ENCODE peak calls at places on chromosomes 6 and 20, in four cellular contexts. R is SJSA1, U is aorta, H is IMR-90. G is an unnamed sample. For H3K27me3, the result is how much of the 10 kb centered on the place peaks cover.

GRCh38 chr6:8082572-8082953 is 18.4 kb upstream of the BLOC1S5 start:
- DNase-seq in R (no peak), U (no peak), H (no peak), G (no peak)

GRCh38 chr20:44041001-44041400 is 126.3 kb downstream of the TOX2 start:
- DNase-seq in R (no peak), U (peak), H (no peak), G (no peak)

GRCh38 chr6:4714961-4715501 is 61.2 kb upstream of the CDYL start:
- DNase-seq in R (no peak), U (no peak), H (no peak), G (no peak)

GRCh38 chr6:165794179-165794601 is 131.1 kb upstream of the PDE10A start:
- DNase-seq in R (no peak), U (no peak), H (no peak), G (no peak)

GRCh38 chr20:41697861-41698559 is 79.8 kb upstream of the CHD6 start:
- DNase-seq in R (peak), U (no peak), H (peak), G (no peak)

GRCh38 chr6:52994031-52994788 is 874 bp downstream of the GSTA4 start:
- DNase-seq in R (peak), U (no peak), H (peak), G (peak)

GRCh38 chr6:144528605-144529425 is 243.7 kb downstream of the UTRN start:
- DNase-seq in R (no peak), U (no peak), H (peak), G (no peak)

GRCh38 chr6:26217714-26218075 is 130.5 kb downstream of the HFE start:
- DNase-seq in R (peak), U (no peak), H (no peak), G (no peak)

GRCh38 chr6:77740380-77740779 is 87.5 kb downstream of the MEI4 start:
- DNase-seq in R (no peak), U (no peak), H (peak), G (no peak)

GRCh38 chr20:50186151-50186885 is 4.3 kb upstream of the CEBPB start:
- DNase-seq in R (peak), U (peak), H (peak), G (peak)

DNA sequence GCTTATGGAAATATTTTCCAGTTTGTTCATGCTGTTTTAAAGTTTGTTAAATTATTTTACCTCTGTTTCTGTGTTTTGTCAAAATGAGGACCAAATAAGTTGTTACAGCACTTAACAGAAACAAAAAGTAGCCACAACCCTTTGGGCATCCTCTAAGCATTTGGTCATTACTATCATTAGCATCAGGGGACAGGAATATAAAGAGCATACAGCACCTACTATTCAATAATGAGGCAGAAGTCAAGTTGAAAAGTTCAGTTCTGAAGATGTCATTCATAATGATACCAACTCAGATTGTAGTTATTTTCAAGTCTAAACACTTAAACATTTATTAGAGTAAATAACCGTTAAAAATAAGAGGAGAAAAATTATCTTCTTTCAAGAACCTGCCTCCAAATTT is 862.3 kb upstream of the FLRT3 start:
- DNase-seq in R (no peak), U (no peak), H (no peak), G (no peak)
- H3K4me3 ChIP-seq in R (no peak), U (no peak), H (no peak), G (no peak)

GRCh38 chr6:41409489-41409888 is 74.1 kb downstream of the NCR2 start:
- DNase-seq in R (no peak), U (no peak), H (no peak), G (no peak)
- H3K27me3 ChIP-seq in R (under half), U (under half), H (under half), G (under half)

GRCh38 chr20:23637282-23638221 is at the start of gene CST3:
- DNase-seq in R (peak), U (peak), H (peak), G (no peak)

GRCh38 chr20:23639490-23639958 is 1.8 kb upstream of the CST3 start:
- DNase-seq in R (no peak), U (no peak), H (no peak), G (no peak)

GRCh38 chr20:23640018-23640872 is 2.5 kb upstream of the CST3 start:
- DNase-seq in R (no peak), U (no peak), H (no peak), G (no peak)

GRCh38 chr20:23636908-23637281 is 860 bp downstream of the CST3 start:
- DNase-seq in R (no peak), U (no peak), H (no peak), G (no peak)

DNA sequence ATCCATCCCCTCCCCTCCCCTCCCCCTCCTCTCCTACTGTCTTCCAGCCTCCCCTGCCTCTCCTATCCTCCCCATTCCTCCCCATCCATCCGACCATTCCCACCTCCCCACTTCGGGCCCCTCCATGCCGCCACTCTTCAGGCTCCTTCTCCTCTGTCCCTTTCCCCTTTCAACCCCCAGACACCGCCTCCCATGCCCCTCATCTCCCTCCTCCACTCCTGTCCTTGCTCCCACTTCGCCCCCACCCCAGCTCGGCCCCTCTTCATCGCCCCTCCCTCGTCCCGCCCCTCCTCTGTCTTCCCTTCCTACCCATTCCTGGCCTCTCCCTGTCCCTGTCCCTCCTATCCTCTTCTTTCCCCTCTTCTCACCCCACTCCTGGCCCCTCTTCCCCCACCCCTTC is 554 bp upstream of the CST3 start:
- DNase-seq in R (no peak), U (no peak), H (no peak), G (no peak)
- H3K4me3 ChIP-seq in R (no peak), U (no peak), H (no peak), G (no peak)

GRCh38 chr6:43383021-43383667 is 13.7 kb upstream of the ZNF318 start:
- DNase-seq in R (no peak), U (no peak), H (peak), G (no peak)

GRCh38 chr6:43391448-43392031 is 22.1 kb upstream of the ZNF318 start:
- DNase-seq in R (no peak), U (no peak), H (no peak), G (no peak)

GRCh38 chr6:43389713-43390265 is 20.3 kb upstream of the ZNF318 start:
- DNase-seq in R (no peak), U (no peak), H (no peak), G (no peak)

GRCh38 chr6:43386492-43386891 is 17.0 kb upstream of the ZNF318 start:
- DNase-seq in R (no peak), U (no peak), H (peak), G (no peak)
- H3K27me3 ChIP-seq in R (under half), U (under half), H (under half), G (under half)

GRCh38 chr6:27470023-27470422 is 2.9 kb downstream of the ZNF184 start:
- DNase-seq in R (no peak), U (no peak), H (no peak), G (no peak)
- H3K4me3 ChIP-seq in R (no peak), U (no peak), H (no peak), G (peak)

GRCh38 chr6:45956663-45957062 is 59.0 kb downstream of the CLIC5 start:
- DNase-seq in R (no peak), U (no peak), H (no peak), G (no peak)
- H3K27me3 ChIP-seq in R (under half), U (under half), H (under half), G (under half)

DNA sequence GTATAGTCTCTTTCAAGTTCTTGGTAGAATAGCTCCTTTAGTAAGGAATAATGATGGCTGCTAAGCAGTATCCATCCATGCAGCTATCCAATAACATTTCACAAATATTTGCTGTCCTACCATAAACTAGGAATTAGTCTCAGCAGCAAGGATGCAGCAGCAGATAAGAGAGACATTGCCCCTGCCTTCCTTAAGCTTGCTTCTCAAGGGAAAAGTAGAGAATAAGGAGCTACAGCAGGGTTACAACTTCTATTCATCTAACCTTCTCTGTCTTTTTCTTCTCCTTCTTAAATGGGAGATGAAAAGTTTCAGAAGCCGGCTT is 2.4 kb downstream of the IL22RA2 start:
- DNase-seq in R (no peak), U (no peak), H (no peak), G (no peak)
- H3K4me3 ChIP-seq in R (no peak), U (no peak), H (no peak), G (no peak)

GRCh38 chr20:35479798-35480197 is 24.4 kb downstream of the CEP250 start:
- DNase-seq in R (no peak), U (no peak), H (no peak), G (no peak)
- H3K27me3 ChIP-seq in R (under half), U (under half), H (under half), G (under half)